ENCODE peak calls at places on chromosome 22, in eight cellular contexts. One of them, this sample, is unnamed.

GRCh38 chr22:21098099-21098671 is 52.4 kb downstream of the LRRC74B start:
- DNase-seq in GM12878: no peak
- DNase-seq in endothelial cell of umbilical vein: no peak
- DNase-seq in HCT116: peak
- DNase-seq in K562: peak
- DNase-seq in GM23338: peak
- DNase-seq in H1: no peak
- DNase-seq in HepG2: no peak
- DNase-seq in this sample: no peak

GRCh38 chr22:28024422-28024888 is 105.4 kb upstream of the PITPNB start:
- DNase-seq in GM12878: no peak
- DNase-seq in endothelial cell of umbilical vein: no peak
- DNase-seq in HCT116: no peak
- DNase-seq in K562: no peak
- DNase-seq in GM23338: no peak
- DNase-seq in H1: no peak
- DNase-seq in HepG2: no peak
- DNase-seq in this sample: no peak

GRCh38 chr22:48192920-48193319 is 1430.5 kb downstream of the TBC1D22A start:
- DNase-seq in GM12878: no peak
- DNase-seq in endothelial cell of umbilical vein: no peak
- DNase-seq in HCT116: no peak
- DNase-seq in K562: no peak
- DNase-seq in GM23338: no peak
- DNase-seq in H1: no peak
- DNase-seq in HepG2: no peak
- DNase-seq in this sample: no peak

GRCh38 chr22:24938741-24939341 is 7.7 kb downstream of the LHFPL7 start:
- DNase-seq in GM12878: no peak
- DNase-seq in endothelial cell of umbilical vein: peak
- DNase-seq in HCT116: no peak
- DNase-seq in K562: peak
- DNase-seq in GM23338: peak
- DNase-seq in H1: peak
- DNase-seq in HepG2: peak
- DNase-seq in this sample: peak

GRCh38 chr22:20635227-20635591 is 127.8 kb downstream of the MED15 start:
- DNase-seq in GM12878: no peak
- DNase-seq in endothelial cell of umbilical vein: no peak
- DNase-seq in HCT116: no peak
- DNase-seq in K562: no peak
- DNase-seq in GM23338: no peak
- DNase-seq in H1: no peak
- DNase-seq in HepG2: no peak
- DNase-seq in this sample: no peak

GRCh38 chr22:26134654-26135330 is 34.5 kb upstream of the SEZ6L start:
- DNase-seq in GM12878: no peak
- DNase-seq in endothelial cell of umbilical vein: no peak
- DNase-seq in HCT116: peak
- DNase-seq in K562: peak
- DNase-seq in GM23338: peak
- DNase-seq in H1: peak
- DNase-seq in HepG2: peak
- DNase-seq in this sample: no peak

GRCh38 chr22:29004647-29005371 is 56.8 kb downstream of the C22orf31 start:
- DNase-seq in GM12878: no peak
- DNase-seq in endothelial cell of umbilical vein: peak
- DNase-seq in HCT116: peak
- DNase-seq in K562: no peak
- DNase-seq in GM23338: peak
- DNase-seq in H1: peak
- DNase-seq in HepG2: peak
- DNase-seq in this sample: no peak

GRCh38 chr22:20115691-20116375 is at the start of gene RANBP1:
- DNase-seq in GM12878: no peak
- DNase-seq in endothelial cell of umbilical vein: no peak
- DNase-seq in HCT116: no peak
- DNase-seq in K562: peak
- DNase-seq in GM23338: peak
- DNase-seq in H1: no peak
- DNase-seq in HepG2: no peak
- DNase-seq in this sample: no peak

GRCh38 chr22:49020314-49020713 is 807.4 kb downstream of the BRD1 start:
- DNase-seq in GM12878: no peak
- DNase-seq in endothelial cell of umbilical vein: no peak
- DNase-seq in HCT116: no peak
- DNase-seq in K562: no peak
- DNase-seq in GM23338: no peak
- DNase-seq in H1: no peak
- DNase-seq in HepG2: no peak
- DNase-seq in this sample: no peak

GRCh38 chr22:45804986-45805325 is 133.3 kb downstream of the ATXN10 start:
- DNase-seq in GM12878: no peak
- DNase-seq in endothelial cell of umbilical vein: peak
- DNase-seq in HCT116: peak
- DNase-seq in K562: no peak
- DNase-seq in GM23338: no peak
- DNase-seq in H1: no peak
- DNase-seq in HepG2: peak
- DNase-seq in this sample: no peak

GRCh38 chr22:21933899-21934298 is 18.7 kb downstream of the PPM1F start:
- DNase-seq in GM12878: no peak
- DNase-seq in endothelial cell of umbilical vein: no peak
- DNase-seq in HCT116: no peak
- DNase-seq in K562: no peak
- DNase-seq in GM23338: no peak
- DNase-seq in H1: no peak
- DNase-seq in HepG2: no peak
- DNase-seq in this sample: no peak

GRCh38 chr22:44546686-44547310 is 48.8 kb upstream of the RTL6 start:
- DNase-seq in GM12878: no peak
- DNase-seq in endothelial cell of umbilical vein: no peak
- DNase-seq in HCT116: no peak
- DNase-seq in K562: no peak
- DNase-seq in GM23338: no peak
- DNase-seq in H1: no peak
- DNase-seq in HepG2: no peak
- DNase-seq in this sample: no peak

GRCh38 chr22:22746061-22746962 is 101.9 kb downstream of the GGTLC2 start:
- DNase-seq in GM12878: no peak
- DNase-seq in endothelial cell of umbilical vein: no peak
- DNase-seq in HCT116: no peak
- DNase-seq in K562: no peak
- DNase-seq in GM23338: no peak
- DNase-seq in H1: no peak
- DNase-seq in HepG2: no peak
- DNase-seq in this sample: no peak

GRCh38 chr22:17060126-17060525 is 24.7 kb upstream of the IL17RA start:
- DNase-seq in GM12878: no peak
- DNase-seq in endothelial cell of umbilical vein: no peak
- DNase-seq in HCT116: no peak
- DNase-seq in K562: no peak
- DNase-seq in GM23338: peak
- DNase-seq in H1: peak
- DNase-seq in HepG2: no peak
- DNase-seq in this sample: no peak

GRCh38 chr22:17065433-17065832 is 19.4 kb upstream of the IL17RA start:
- DNase-seq in GM12878: no peak
- DNase-seq in endothelial cell of umbilical vein: no peak
- DNase-seq in HCT116: no peak
- DNase-seq in K562: no peak
- DNase-seq in GM23338: no peak
- DNase-seq in H1: peak
- DNase-seq in HepG2: no peak
- DNase-seq in this sample: no peak

GRCh38 chr22:17057959-17058814 is 26.6 kb upstream of the IL17RA start:
- DNase-seq in GM12878: no peak
- DNase-seq in endothelial cell of umbilical vein: peak
- DNase-seq in HCT116: peak
- DNase-seq in K562: peak
- DNase-seq in GM23338: peak
- DNase-seq in H1: peak
- DNase-seq in HepG2: peak
- DNase-seq in this sample: no peak

GRCh38 chr22:17064498-17065100 is 20.2 kb upstream of the IL17RA start:
- DNase-seq in GM12878: no peak
- DNase-seq in endothelial cell of umbilical vein: no peak
- DNase-seq in HCT116: no peak
- DNase-seq in K562: no peak
- DNase-seq in GM23338: no peak
- DNase-seq in H1: peak
- DNase-seq in HepG2: no peak
- DNase-seq in this sample: no peak

DNA sequence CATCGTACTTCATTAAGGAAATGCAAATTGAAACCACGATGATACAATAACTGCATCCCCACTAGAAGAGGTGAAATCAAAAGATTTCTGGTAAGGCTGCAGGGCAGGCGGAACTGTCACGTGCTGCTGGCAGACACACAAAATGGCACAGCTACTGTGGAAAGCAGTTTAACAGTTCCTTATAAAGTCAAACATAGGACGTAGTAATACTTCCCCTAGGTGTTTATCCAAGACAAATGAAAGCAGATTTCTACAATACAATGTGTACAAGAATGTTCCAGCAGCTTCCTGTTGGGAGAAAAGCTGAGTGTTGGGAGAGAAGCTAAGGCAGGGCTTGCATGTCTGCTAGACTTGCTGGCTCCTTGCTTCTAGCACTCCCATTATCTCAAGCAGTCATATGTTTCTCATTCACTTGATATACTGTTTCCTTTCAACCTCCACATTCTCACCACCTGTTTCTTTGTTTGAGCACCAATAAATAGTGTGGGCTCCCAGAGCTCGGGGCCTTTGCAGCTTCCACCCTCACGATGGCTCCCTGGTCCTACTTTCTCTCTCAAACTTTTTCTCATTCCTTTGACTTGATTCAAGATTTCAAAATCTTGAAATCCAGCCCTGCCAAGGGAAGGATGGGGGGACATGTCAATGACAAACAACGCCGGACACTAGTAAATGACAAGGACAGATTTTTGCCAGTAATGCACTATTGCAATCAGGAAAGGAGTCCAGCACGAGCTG is 21.3 kb upstream of the IL17RA start:
- DNase-seq in GM12878: no peak
- DNase-seq in endothelial cell of umbilical vein: peak
- DNase-seq in HCT116: no peak
- DNase-seq in K562: no peak
- DNase-seq in GM23338: no peak
- DNase-seq in H1: peak
- DNase-seq in HepG2: no peak
- DNase-seq in this sample: no peak
- TF ChIP-seq POLR2AphosphoS5 in GM12878: no peak
- TF ChIP-seq POLR2AphosphoS5 in endothelial cell of umbilical vein: peak
- TF ChIP-seq POLR2AphosphoS5 in HCT116: no peak
- TF ChIP-seq POLR2AphosphoS5 in K562: no peak
- TF ChIP-seq POLR2AphosphoS5 in GM23338: no peak
- TF ChIP-seq POLR2AphosphoS5 in H1: no peak
- TF ChIP-seq POLR2AphosphoS5 in HepG2: no peak
- TF ChIP-seq POLR2AphosphoS5 in this sample: no peak

DNA sequence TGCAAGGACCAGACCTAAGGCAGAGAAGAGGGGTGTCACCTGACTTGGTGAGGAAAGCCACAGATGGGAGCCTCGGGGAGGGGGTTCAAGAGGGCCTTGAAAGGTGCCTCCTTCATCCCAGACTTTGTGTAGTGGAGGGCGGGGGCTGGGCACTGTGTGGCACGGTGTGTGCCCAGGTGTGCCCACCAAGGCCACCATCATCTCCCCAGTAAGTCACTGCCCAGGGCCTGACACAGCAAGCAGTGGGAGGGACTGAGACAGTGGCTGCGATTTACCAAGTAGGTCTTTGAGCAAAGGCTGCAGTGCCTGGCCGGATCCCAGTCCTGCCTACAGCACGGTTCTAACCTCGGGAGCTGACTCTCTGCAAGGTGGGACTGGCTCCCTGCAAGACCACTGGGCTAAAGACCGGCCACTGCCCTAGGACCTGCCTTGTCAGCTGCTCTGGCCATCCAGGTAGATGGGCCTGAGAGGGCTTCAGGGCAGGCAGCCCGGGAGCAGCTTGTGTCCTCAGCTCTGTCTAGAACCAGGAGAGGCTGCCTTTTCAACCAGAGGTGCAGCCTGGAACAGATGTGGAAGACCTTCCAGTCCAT is 1.4 kb downstream of the OSM start:
- DNase-seq in GM12878: no peak
- DNase-seq in endothelial cell of umbilical vein: no peak
- DNase-seq in HCT116: no peak
- DNase-seq in K562: no peak
- DNase-seq in GM23338: no peak
- DNase-seq in H1: no peak
- DNase-seq in HepG2: no peak
- DNase-seq in this sample: no peak
- H3K4me3 ChIP-seq in GM12878: no peak
- H3K4me3 ChIP-seq in endothelial cell of umbilical vein: no peak
- H3K4me3 ChIP-seq in HCT116: no peak
- H3K4me3 ChIP-seq in K562: no peak
- H3K4me3 ChIP-seq in GM23338: no peak
- H3K4me3 ChIP-seq in H1: no peak
- H3K4me3 ChIP-seq in HepG2: no peak
- H3K4me3 ChIP-seq in this sample: no peak

GRCh38 chr22:35437038-35437437 is 37.1 kb downstream of the MCM5 start:
- DNase-seq in GM12878: no peak
- DNase-seq in endothelial cell of umbilical vein: no peak
- DNase-seq in HCT116: peak
- DNase-seq in K562: peak
- DNase-seq in GM23338: peak
- DNase-seq in H1: peak
- DNase-seq in HepG2: no peak
- DNase-seq in this sample: no peak

GRCh38 chr22:35442471-35442870 is 42.5 kb downstream of the MCM5 start:
- DNase-seq in GM12878: no peak
- DNase-seq in endothelial cell of umbilical vein: no peak
- DNase-seq in HCT116: no peak
- DNase-seq in K562: no peak
- DNase-seq in GM23338: no peak
- DNase-seq in H1: no peak
- DNase-seq in HepG2: no peak
- DNase-seq in this sample: no peak

GRCh38 chr22:35439365-35439717 is 39.4 kb downstream of the MCM5 start:
- DNase-seq in GM12878: no peak
- DNase-seq in endothelial cell of umbilical vein: no peak
- DNase-seq in HCT116: no peak
- DNase-seq in K562: no peak
- DNase-seq in GM23338: no peak
- DNase-seq in H1: no peak
- DNase-seq in HepG2: no peak
- DNase-seq in this sample: no peak

GRCh38 chr22:35441489-35442100 is 41.7 kb downstream of the MCM5 start:
- DNase-seq in GM12878: no peak
- DNase-seq in endothelial cell of umbilical vein: no peak
- DNase-seq in HCT116: no peak
- DNase-seq in K562: no peak
- DNase-seq in GM23338: no peak
- DNase-seq in H1: no peak
- DNase-seq in HepG2: no peak
- DNase-seq in this sample: no peak

GRCh38 chr22:35440129-35440528 is 40.2 kb downstream of the MCM5 start:
- DNase-seq in GM12878: no peak
- DNase-seq in endothelial cell of umbilical vein: no peak
- DNase-seq in HCT116: no peak
- DNase-seq in K562: no peak
- DNase-seq in GM23338: no peak
- DNase-seq in H1: no peak
- DNase-seq in HepG2: no peak
- DNase-seq in this sample: no peak
- TF ChIP-seq EZH2 in GM12878: no peak
- TF ChIP-seq EZH2 in endothelial cell of umbilical vein: no peak
- TF ChIP-seq EZH2 in HCT116: no peak
- TF ChIP-seq EZH2 in K562: no peak
- TF ChIP-seq EZH2 in GM23338: no peak
- TF ChIP-seq EZH2 in H1: no peak
- TF ChIP-seq EZH2 in HepG2: no peak
- TF ChIP-seq EZH2 in this sample: no peak

GRCh38 chr22:39308614-39309363 is 10.6 kb downstream of the RPL3 start:
- DNase-seq in GM12878: no peak
- DNase-seq in endothelial cell of umbilical vein: peak
- DNase-seq in HCT116: peak
- DNase-seq in K562: peak
- DNase-seq in GM23338: peak
- DNase-seq in H1: no peak
- DNase-seq in HepG2: no peak
- DNase-seq in this sample: no peak
- TF ChIP-seq POLR2AphosphoS5 in GM12878: no peak
- TF ChIP-seq POLR2AphosphoS5 in endothelial cell of umbilical vein: peak
- TF ChIP-seq POLR2AphosphoS5 in HCT116: peak
- TF ChIP-seq POLR2AphosphoS5 in K562: no peak
- TF ChIP-seq POLR2AphosphoS5 in GM23338: no peak
- TF ChIP-seq POLR2AphosphoS5 in H1: no peak
- TF ChIP-seq POLR2AphosphoS5 in HepG2: no peak
- TF ChIP-seq POLR2AphosphoS5 in this sample: no peak

This sample was measured in SK-N-MC.